ENCODE peak calls at places on chromosomes 7 and 10, in four cellular contexts. K is GM12878, S is GM12891, O is K562. E is an unnamed sample.

GRCh38 chr7:98224701-98225181 is 13.5 kb downstream of the BHLHA15 start:
- DNase-seq in O (no peak), S (no peak), K (no peak), E (no peak)

GRCh38 chr7:109126404-109127050 is 556.9 kb downstream of the DNAJB9 start:
- DNase-seq in S (no peak), K (no peak), O (no peak), E (no peak)

GRCh38 chr10:6275022-6275997 is 72.6 kb downstream of the PFKFB3 start:
- DNase-seq in O (peak; percentile 73), K (peak; percentile 49), S (peak; percentile 33), E (peak; percentile 79)

GRCh38 chr10:132885451-132886210 is 56.7 kb downstream of the CFAP46 start:
- DNase-seq in S (no peak), O (no peak), K (no peak), E (no peak)

GRCh38 chr7:150367677-150368097 is 935 bp upstream of the REPIN1 start:
- DNase-seq in S (no peak), K (no peak), O (no peak), E (no peak)

GRCh38 chr10:5596611-5597341 is 69.6 kb downstream of the ASB13 start:
- DNase-seq in O (no peak), S (no peak), K (no peak), E (no peak)

GRCh38 chr10:61319550-61320256 is 133.5 kb downstream of the TMEM26 start:
- DNase-seq in K (no peak), O (no peak), S (no peak), E (no peak)

GRCh38 chr10:62853710-62854109 is 37.5 kb upstream of the EGR2 start:
- DNase-seq in O (no peak), S (no peak), K (no peak), E (peak; percentile 52)

GRCh38 chr10:118721005-118721876 is 33.5 kb downstream of the CACUL1 start:
- DNase-seq in K (no peak), O (peak; percentile 57), S (no peak), E (peak; percentile 38)

GRCh38 chr10:33303988-33304387 is 30.5 kb downstream of the NRP1 start:
- DNase-seq in K (no peak), O (no peak), S (no peak), E (no peak)

GRCh38 chr10:110355181-110355831 is 50.6 kb upstream of the SMNDC1 start:
- DNase-seq in O (no peak), K (peak; percentile 58), S (no peak), E (no peak)

GRCh38 chr7:46450871-46451270 is 529.8 kb upstream of the IGFBP3 start:
- DNase-seq in K (no peak), O (no peak), S (no peak), E (no peak)

GRCh38 chr10:121312582-121312981 is 285.7 kb downstream of the FGFR2 start:
- DNase-seq in K (no peak), S (no peak), O (no peak), E (no peak)

GRCh38 chr7:122148081-122148480 is 4.0 kb upstream of the AASS start:
- DNase-seq in S (no peak), O (no peak), K (no peak), E (no peak)

GRCh38 chr10:122258136-122259074 is 12.7 kb upstream of the BTBD16 start:
- DNase-seq in K (no peak), S (no peak), O (no peak), E (no peak)

GRCh38 chr7:27948856-27949255 is 208.9 kb downstream of the TAX1BP1 start:
- DNase-seq in O (no peak), S (no peak), K (no peak), E (no peak)

GRCh38 chr7:120554960-120555571 is 282.1 kb downstream of the KCND2 start:
- DNase-seq in O (peak; percentile 60), S (no peak), K (peak; percentile 45), E (peak; percentile 32)

GRCh38 chr10:21020545-21020944 is 123.4 kb upstream of the NEBL start:
- DNase-seq in O (peak; percentile 84), K (peak; percentile 21), S (peak; percentile 30), E (peak; percentile 25)
- TF ChIP-seq SPI1 in O (no peak), K (no peak), S (no peak), E (no peak)

DNA sequence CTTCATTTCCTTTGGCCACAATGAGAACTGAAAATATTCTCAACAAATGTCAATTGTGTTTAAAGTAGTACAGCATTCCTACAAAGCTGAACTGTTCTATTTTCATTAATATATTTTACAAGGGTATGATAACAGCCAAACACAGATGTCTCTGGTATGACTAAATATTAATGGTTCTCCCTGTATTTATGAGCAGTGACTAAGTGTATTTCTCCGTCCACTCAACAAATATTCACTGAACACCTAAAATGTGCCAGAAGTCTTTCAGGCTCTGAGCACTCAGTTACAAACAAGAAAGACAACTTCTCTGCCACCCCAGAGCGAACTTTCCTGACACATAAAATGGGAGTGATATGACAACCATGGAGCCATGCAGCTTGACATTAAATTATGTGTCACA is 135.6 kb downstream of the VPS41 start:
- DNase-seq in S (no peak), K (no peak), O (no peak), E (no peak)
- TF ChIP-seq SPI1 in S (no peak), K (no peak), O (no peak), E (no peak)

GRCh38 chr10:124019886-124020797 is 73.3 kb downstream of the CHST15 start:
- DNase-seq in O (no peak), S (no peak), K (no peak), E (no peak)
- TF ChIP-seq SPI1 in O (no peak), S (no peak), K (no peak), E (no peak)

DNA sequence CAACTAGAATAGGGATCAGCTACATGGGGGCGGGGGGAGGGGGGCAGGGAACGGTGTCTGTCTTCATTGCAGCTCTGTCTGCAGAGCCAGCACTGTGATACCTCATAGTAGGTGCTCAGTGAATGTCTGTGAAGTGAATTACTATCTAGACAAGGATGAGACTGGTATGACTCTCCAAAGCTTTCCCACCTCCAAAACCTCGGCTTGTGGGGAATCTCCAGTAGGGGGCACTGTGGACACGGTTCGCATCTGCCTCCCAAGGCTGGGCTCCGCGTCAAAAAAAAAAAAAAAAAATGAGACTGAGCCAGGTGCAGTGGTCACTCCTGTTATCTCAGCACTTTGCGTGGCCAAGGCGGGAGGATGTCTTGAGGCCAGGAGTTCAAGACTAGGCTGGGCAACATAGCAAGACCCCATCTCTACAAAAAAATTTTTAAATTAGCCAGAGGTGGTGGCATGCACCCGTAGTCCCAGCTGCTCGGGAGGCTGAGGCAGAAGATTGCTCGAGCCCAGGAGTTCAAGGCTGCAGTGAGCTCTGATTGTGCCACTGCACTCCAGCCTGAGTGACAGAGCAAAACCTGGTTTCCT is 9.6 kb downstream of the TRIM56 start:
- DNase-seq in O (peak; percentile 88), S (no peak), K (no peak), E (peak; percentile 42)
- TF ChIP-seq SPI1 in O (no peak), S (no peak), K (no peak), E (no peak)

DNA sequence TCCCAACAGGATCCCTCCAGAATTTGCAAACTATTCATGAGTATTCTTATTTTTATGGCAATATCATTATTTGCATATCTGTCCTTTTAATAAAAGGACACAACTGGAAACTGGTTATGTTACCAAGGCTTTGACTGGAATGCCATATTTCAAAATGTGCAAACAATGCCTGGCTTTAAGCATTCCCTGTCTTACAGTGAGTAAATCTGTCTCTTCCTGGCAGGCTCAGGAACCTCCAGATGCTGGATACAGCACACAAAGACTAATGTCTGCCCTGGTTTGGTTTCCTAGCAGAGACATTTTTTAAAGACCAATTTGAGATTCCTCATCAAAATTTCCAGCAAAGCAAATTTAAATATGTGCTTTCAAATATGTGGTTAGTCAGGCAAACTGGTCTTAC is 31.4 kb downstream of the RNF216 start:
- DNase-seq in S (no peak), O (no peak), K (no peak), E (no peak)
- TF ChIP-seq SPI1 in S (no peak), O (no peak), K (no peak), E (no peak)

DNA sequence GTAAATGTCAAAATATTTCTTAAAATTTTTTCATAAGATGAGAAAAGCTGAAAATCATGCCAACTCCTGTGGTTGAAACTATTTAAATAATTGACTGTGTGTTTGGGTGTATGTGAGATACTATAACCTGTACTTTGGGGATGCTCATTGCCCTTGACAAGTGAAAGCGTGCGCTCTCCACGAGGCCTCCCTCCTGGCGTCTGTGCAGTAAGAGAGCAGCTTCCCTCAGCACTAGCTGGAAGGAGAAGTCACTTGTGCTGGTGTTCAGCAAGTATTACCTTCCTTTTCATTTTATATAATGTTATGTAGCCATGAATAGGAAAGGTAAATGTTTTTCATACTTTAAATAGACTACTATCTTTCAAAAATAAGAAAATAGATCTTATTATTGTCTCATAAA is 118.9 kb downstream of the ZEB1 start:
- DNase-seq in O (no peak), K (no peak), S (no peak), E (no peak)
- TF ChIP-seq SPI1 in O (no peak), K (no peak), S (no peak), E (no peak)

GRCh38 chr7:118110178-118110577 is 73.8 kb upstream of the LSM8 start:
- DNase-seq in O (no peak), S (no peak), K (no peak), E (no peak)

GRCh38 chr7:118114175-118114574 is 69.8 kb upstream of the LSM8 start:
- DNase-seq in S (no peak), O (no peak), K (no peak), E (no peak)

GRCh38 chr7:118109607-118110006 is 74.4 kb upstream of the LSM8 start:
- DNase-seq in S (no peak), O (no peak), K (no peak), E (no peak)

GRCh38 chr7:118111347-118111746 is 72.6 kb upstream of the LSM8 start:
- DNase-seq in O (no peak), K (no peak), S (no peak), E (no peak)
- TF ChIP-seq SPI1 in O (no peak), K (no peak), S (no peak), E (no peak)